ENCODE peak calls at places on chromosomes 7 and 10, in eight cellular contexts. One of them, this sample, is unnamed.

GRCh38 chr10:95363303-95363912 is 72.6 kb upstream of the PDLIM1 start:
- DNase-seq in CD4-positive, CD25-positive, alpha-beta regulatory T cell: peak; percentile 72
- DNase-seq in cardiac muscle cell: peak; percentile 77
- DNase-seq in epithelial cell of esophagus: peak; percentile 73
- DNase-seq in heart left ventricle: no peak
- DNase-seq in fibroblast of lung: peak; percentile 45
- DNase-seq in lower leg skin: peak; percentile 46
- DNase-seq in aorta: no peak
- DNase-seq in this sample: peak; percentile 67

GRCh38 chr7:27071622-27072390 is 24.0 kb downstream of the HOXA1 start:
- DNase-seq in CD4-positive, CD25-positive, alpha-beta regulatory T cell: no peak
- DNase-seq in lower leg skin: no peak
- DNase-seq in fibroblast of lung: no peak
- DNase-seq in heart left ventricle: no peak
- DNase-seq in cardiac muscle cell: no peak
- DNase-seq in epithelial cell of esophagus: no peak
- DNase-seq in aorta: no peak
- DNase-seq in this sample: no peak

GRCh38 chr7:47581821-47582747 is at the start of gene TNS3:
- DNase-seq in fibroblast of lung: no peak
- DNase-seq in lower leg skin: no peak
- DNase-seq in CD4-positive, CD25-positive, alpha-beta regulatory T cell: no peak
- DNase-seq in heart left ventricle: peak; percentile 79
- DNase-seq in aorta: peak; percentile 84
- DNase-seq in epithelial cell of esophagus: no peak
- DNase-seq in cardiac muscle cell: peak; percentile 68
- DNase-seq in this sample: no peak

GRCh38 chr10:104037261-104037951 is 48.3 kb downstream of the COL17A1 start:
- DNase-seq in aorta: no peak
- DNase-seq in epithelial cell of esophagus: no peak
- DNase-seq in CD4-positive, CD25-positive, alpha-beta regulatory T cell: no peak
- DNase-seq in heart left ventricle: no peak
- DNase-seq in fibroblast of lung: no peak
- DNase-seq in cardiac muscle cell: no peak
- DNase-seq in lower leg skin: no peak
- DNase-seq in this sample: no peak

GRCh38 chr10:103676058-103676785 is 179.2 kb downstream of the SH3PXD2A start:
- DNase-seq in heart left ventricle: no peak
- DNase-seq in fibroblast of lung: peak; percentile 63
- DNase-seq in epithelial cell of esophagus: peak; percentile 78
- DNase-seq in CD4-positive, CD25-positive, alpha-beta regulatory T cell: no peak
- DNase-seq in lower leg skin: peak; percentile 87
- DNase-seq in aorta: no peak
- DNase-seq in cardiac muscle cell: no peak
- DNase-seq in this sample: no peak

GRCh38 chr7:100038326-100038725 is 11.2 kb upstream of the ZSCAN21 start:
- DNase-seq in epithelial cell of esophagus: no peak
- DNase-seq in CD4-positive, CD25-positive, alpha-beta regulatory T cell: no peak
- DNase-seq in cardiac muscle cell: no peak
- DNase-seq in aorta: no peak
- DNase-seq in fibroblast of lung: no peak
- DNase-seq in lower leg skin: no peak
- DNase-seq in heart left ventricle: no peak
- DNase-seq in this sample: no peak

GRCh38 chr7:5197811-5198210 is 7.8 kb downstream of the WIPI2 start:
- DNase-seq in cardiac muscle cell: no peak
- DNase-seq in heart left ventricle: no peak
- DNase-seq in aorta: no peak
- DNase-seq in fibroblast of lung: no peak
- DNase-seq in CD4-positive, CD25-positive, alpha-beta regulatory T cell: no peak
- DNase-seq in lower leg skin: no peak
- DNase-seq in epithelial cell of esophagus: no peak
- DNase-seq in this sample: no peak

GRCh38 chr7:26664735-26665420 is 199.5 kb downstream of the SKAP2 start:
- DNase-seq in aorta: no peak
- DNase-seq in epithelial cell of esophagus: peak; percentile 43
- DNase-seq in fibroblast of lung: peak; percentile 6
- DNase-seq in heart left ventricle: no peak
- DNase-seq in cardiac muscle cell: no peak
- DNase-seq in lower leg skin: peak; percentile 21
- DNase-seq in CD4-positive, CD25-positive, alpha-beta regulatory T cell: peak; percentile 61
- DNase-seq in this sample: peak; percentile 57

GRCh38 chr7:23721456-23721855 is 11.4 kb downstream of the STK31 start:
- DNase-seq in fibroblast of lung: no peak
- DNase-seq in aorta: no peak
- DNase-seq in cardiac muscle cell: no peak
- DNase-seq in epithelial cell of esophagus: no peak
- DNase-seq in CD4-positive, CD25-positive, alpha-beta regulatory T cell: no peak
- DNase-seq in heart left ventricle: no peak
- DNase-seq in lower leg skin: no peak
- DNase-seq in this sample: no peak

GRCh38 chr10:106216085-106216484 is 948.4 kb downstream of the SORCS1 start:
- DNase-seq in lower leg skin: no peak
- DNase-seq in fibroblast of lung: no peak
- DNase-seq in cardiac muscle cell: no peak
- DNase-seq in epithelial cell of esophagus: no peak
- DNase-seq in heart left ventricle: no peak
- DNase-seq in CD4-positive, CD25-positive, alpha-beta regulatory T cell: no peak
- DNase-seq in aorta: no peak
- DNase-seq in this sample: no peak

GRCh38 chr7:11831383-11831726 is 643 bp downstream of the THSD7A start:
- DNase-seq in CD4-positive, CD25-positive, alpha-beta regulatory T cell: no peak
- DNase-seq in aorta: no peak
- DNase-seq in lower leg skin: no peak
- DNase-seq in fibroblast of lung: no peak
- DNase-seq in cardiac muscle cell: no peak
- DNase-seq in epithelial cell of esophagus: no peak
- DNase-seq in heart left ventricle: no peak
- DNase-seq in this sample: no peak

GRCh38 chr7:75966209-75966961 is 28.0 kb downstream of the TMEM120A start:
- DNase-seq in fibroblast of lung: peak; percentile 62
- DNase-seq in heart left ventricle: no peak
- DNase-seq in epithelial cell of esophagus: no peak
- DNase-seq in lower leg skin: peak; percentile 62
- DNase-seq in cardiac muscle cell: no peak
- DNase-seq in CD4-positive, CD25-positive, alpha-beta regulatory T cell: no peak
- DNase-seq in aorta: peak; percentile 87
- DNase-seq in this sample: no peak

GRCh38 chr7:135527025-135527424 is 17.1 kb upstream of the CNOT4 start:
- DNase-seq in heart left ventricle: no peak
- DNase-seq in aorta: no peak
- DNase-seq in epithelial cell of esophagus: no peak
- DNase-seq in cardiac muscle cell: no peak
- DNase-seq in CD4-positive, CD25-positive, alpha-beta regulatory T cell: no peak
- DNase-seq in fibroblast of lung: no peak
- DNase-seq in lower leg skin: no peak
- DNase-seq in this sample: no peak

GRCh38 chr10:126092806-126093205 is 196.4 kb downstream of the FANK1 start:
- DNase-seq in aorta: no peak
- DNase-seq in lower leg skin: no peak
- DNase-seq in fibroblast of lung: peak; percentile 92
- DNase-seq in CD4-positive, CD25-positive, alpha-beta regulatory T cell: no peak
- DNase-seq in epithelial cell of esophagus: no peak
- DNase-seq in heart left ventricle: no peak
- DNase-seq in cardiac muscle cell: no peak
- DNase-seq in this sample: no peak

GRCh38 chr10:132112611-132113010 is 46.9 kb downstream of the JAKMIP3 start:
- DNase-seq in aorta: no peak
- DNase-seq in heart left ventricle: no peak
- DNase-seq in lower leg skin: no peak
- DNase-seq in fibroblast of lung: no peak
- DNase-seq in CD4-positive, CD25-positive, alpha-beta regulatory T cell: no peak
- DNase-seq in cardiac muscle cell: no peak
- DNase-seq in epithelial cell of esophagus: no peak
- DNase-seq in this sample: no peak

GRCh38 chr10:100790761-100791208 is 45.4 kb downstream of the PAX2 start:
- DNase-seq in fibroblast of lung: no peak
- DNase-seq in epithelial cell of esophagus: no peak
- DNase-seq in heart left ventricle: no peak
- DNase-seq in aorta: no peak
- DNase-seq in cardiac muscle cell: peak; percentile 48
- DNase-seq in CD4-positive, CD25-positive, alpha-beta regulatory T cell: no peak
- DNase-seq in lower leg skin: no peak
- DNase-seq in this sample: no peak

GRCh38 chr10:86182150-86182549 is 184.4 kb downstream of the GRID1 start:
- DNase-seq in lower leg skin: no peak
- DNase-seq in fibroblast of lung: no peak
- DNase-seq in aorta: peak; percentile 20
- DNase-seq in cardiac muscle cell: no peak
- DNase-seq in CD4-positive, CD25-positive, alpha-beta regulatory T cell: no peak
- DNase-seq in heart left ventricle: no peak
- DNase-seq in epithelial cell of esophagus: no peak
- DNase-seq in this sample: no peak

GRCh38 chr7:152574892-152575511 is 100.9 kb downstream of the XRCC2 start:
- DNase-seq in lower leg skin: no peak
- DNase-seq in aorta: no peak
- DNase-seq in heart left ventricle: no peak
- DNase-seq in cardiac muscle cell: no peak
- DNase-seq in fibroblast of lung: no peak
- DNase-seq in CD4-positive, CD25-positive, alpha-beta regulatory T cell: no peak
- DNase-seq in epithelial cell of esophagus: no peak
- DNase-seq in this sample: no peak

GRCh38 chr7:128005117-128005516 is 26.1 kb downstream of the LRRC4 start:
- DNase-seq in CD4-positive, CD25-positive, alpha-beta regulatory T cell: no peak
- DNase-seq in aorta: no peak
- DNase-seq in fibroblast of lung: no peak
- DNase-seq in epithelial cell of esophagus: no peak
- DNase-seq in heart left ventricle: no peak
- DNase-seq in lower leg skin: no peak
- DNase-seq in cardiac muscle cell: no peak
- DNase-seq in this sample: no peak

GRCh38 chr10:58280485-58280884 is 11.5 kb downstream of the CISD1 start:
- DNase-seq in aorta: no peak
- DNase-seq in fibroblast of lung: peak; percentile 47
- DNase-seq in heart left ventricle: no peak
- DNase-seq in cardiac muscle cell: no peak
- DNase-seq in CD4-positive, CD25-positive, alpha-beta regulatory T cell: no peak
- DNase-seq in epithelial cell of esophagus: no peak
- DNase-seq in lower leg skin: no peak
- DNase-seq in this sample: no peak

GRCh38 chr10:118373786-118374185 is 31.7 kb upstream of the FAM204A start:
- DNase-seq in epithelial cell of esophagus: peak; percentile 56
- DNase-seq in cardiac muscle cell: no peak
- DNase-seq in lower leg skin: no peak
- DNase-seq in heart left ventricle: no peak
- DNase-seq in aorta: no peak
- DNase-seq in CD4-positive, CD25-positive, alpha-beta regulatory T cell: no peak
- DNase-seq in fibroblast of lung: peak; percentile 91
- DNase-seq in this sample: no peak

GRCh38 chr7:94313926-94314325 is 80.8 kb upstream of the COL1A2 start:
- DNase-seq in cardiac muscle cell: no peak
- DNase-seq in epithelial cell of esophagus: no peak
- DNase-seq in heart left ventricle: no peak
- DNase-seq in fibroblast of lung: peak; percentile 88
- DNase-seq in lower leg skin: no peak
- DNase-seq in CD4-positive, CD25-positive, alpha-beta regulatory T cell: no peak
- DNase-seq in aorta: no peak
- DNase-seq in this sample: no peak

GRCh38 chr7:148242271-148242801 is 348.2 kb upstream of the C7orf33 start:
- DNase-seq in cardiac muscle cell: peak; percentile 74
- DNase-seq in CD4-positive, CD25-positive, alpha-beta regulatory T cell: peak; percentile 36
- DNase-seq in aorta: no peak
- DNase-seq in epithelial cell of esophagus: peak; percentile 76
- DNase-seq in lower leg skin: peak; percentile 26
- DNase-seq in fibroblast of lung: peak; percentile 5
- DNase-seq in heart left ventricle: no peak
- DNase-seq in this sample: peak; percentile 26

GRCh38 chr7:51318886-51319579 is 2.4 kb upstream of the COBL start:
- DNase-seq in cardiac muscle cell: no peak
- DNase-seq in fibroblast of lung: no peak
- DNase-seq in aorta: no peak
- DNase-seq in heart left ventricle: no peak
- DNase-seq in CD4-positive, CD25-positive, alpha-beta regulatory T cell: no peak
- DNase-seq in epithelial cell of esophagus: no peak
- DNase-seq in lower leg skin: no peak
- DNase-seq in this sample: no peak
- H3K4me3 ChIP-seq in cardiac muscle cell: no peak overlapping the region
- H3K4me3 ChIP-seq in fibroblast of lung: no peak overlapping the region
- H3K4me3 ChIP-seq in aorta: no peak overlapping the region
- H3K4me3 ChIP-seq in heart left ventricle: no peak overlapping the region
- H3K4me3 ChIP-seq in CD4-positive, CD25-positive, alpha-beta regulatory T cell: no peak overlapping the region
- H3K4me3 ChIP-seq in epithelial cell of esophagus: no peak overlapping the region
- H3K4me3 ChIP-seq in lower leg skin: no peak overlapping the region
- H3K4me3 ChIP-seq in this sample: no peak overlapping the region

GRCh38 chr7:28707291-28707690 is 250.8 kb downstream of the TRIL start:
- DNase-seq in CD4-positive, CD25-positive, alpha-beta regulatory T cell: no peak
- DNase-seq in cardiac muscle cell: no peak
- DNase-seq in lower leg skin: no peak
- DNase-seq in aorta: no peak
- DNase-seq in fibroblast of lung: no peak
- DNase-seq in epithelial cell of esophagus: no peak
- DNase-seq in heart left ventricle: no peak
- DNase-seq in this sample: no peak

GRCh38 chr7:28708458-28708951 is 249.6 kb downstream of the TRIL start:
- DNase-seq in CD4-positive, CD25-positive, alpha-beta regulatory T cell: no peak
- DNase-seq in epithelial cell of esophagus: no peak
- DNase-seq in lower leg skin: no peak
- DNase-seq in fibroblast of lung: peak; percentile 66
- DNase-seq in aorta: no peak
- DNase-seq in cardiac muscle cell: peak; percentile 34
- DNase-seq in heart left ventricle: no peak
- DNase-seq in this sample: no peak

GRCh38 chr7:28706607-28707006 is 251.5 kb downstream of the TRIL start:
- DNase-seq in aorta: no peak
- DNase-seq in CD4-positive, CD25-positive, alpha-beta regulatory T cell: no peak
- DNase-seq in heart left ventricle: no peak
- DNase-seq in lower leg skin: no peak
- DNase-seq in fibroblast of lung: no peak
- DNase-seq in epithelial cell of esophagus: peak; percentile 55
- DNase-seq in cardiac muscle cell: no peak
- DNase-seq in this sample: no peak

GRCh38 chr7:28709756-28710155 is 248.4 kb downstream of the TRIL start:
- DNase-seq in CD4-positive, CD25-positive, alpha-beta regulatory T cell: no peak
- DNase-seq in aorta: no peak
- DNase-seq in cardiac muscle cell: no peak
- DNase-seq in epithelial cell of esophagus: no peak
- DNase-seq in fibroblast of lung: no peak
- DNase-seq in lower leg skin: no peak
- DNase-seq in heart left ventricle: no peak
- DNase-seq in this sample: no peak

GRCh38 chr7:28708033-28708451 is 250.1 kb downstream of the TRIL start:
- DNase-seq in fibroblast of lung: peak; percentile 88
- DNase-seq in lower leg skin: no peak
- DNase-seq in heart left ventricle: no peak
- DNase-seq in aorta: no peak
- DNase-seq in cardiac muscle cell: no peak
- DNase-seq in CD4-positive, CD25-positive, alpha-beta regulatory T cell: no peak
- DNase-seq in epithelial cell of esophagus: no peak
- DNase-seq in this sample: no peak
- H3K4me3 ChIP-seq in fibroblast of lung: no peak overlapping the region
- H3K4me3 ChIP-seq in lower leg skin: no peak overlapping the region
- H3K4me3 ChIP-seq in heart left ventricle: no peak overlapping the region
- H3K4me3 ChIP-seq in aorta: no peak overlapping the region
- H3K4me3 ChIP-seq in cardiac muscle cell: no peak overlapping the region
- H3K4me3 ChIP-seq in CD4-positive, CD25-positive, alpha-beta regulatory T cell: no peak overlapping the region
- H3K4me3 ChIP-seq in epithelial cell of esophagus: no peak overlapping the region
- H3K4me3 ChIP-seq in this sample: no peak overlapping the region

GRCh38 chr10:66252986-66253385 is 672.9 kb upstream of the LRRTM3 start:
- DNase-seq in heart left ventricle: no peak
- DNase-seq in lower leg skin: no peak
- DNase-seq in CD4-positive, CD25-positive, alpha-beta regulatory T cell: no peak
- DNase-seq in cardiac muscle cell: no peak
- DNase-seq in epithelial cell of esophagus: no peak
- DNase-seq in aorta: no peak
- DNase-seq in fibroblast of lung: no peak
- DNase-seq in this sample: no peak
- H3K4me3 ChIP-seq in heart left ventricle: no peak overlapping the region
- H3K4me3 ChIP-seq in lower leg skin: no peak overlapping the region
- H3K4me3 ChIP-seq in CD4-positive, CD25-positive, alpha-beta regulatory T cell: no peak overlapping the region
- H3K4me3 ChIP-seq in cardiac muscle cell: no peak overlapping the region
- H3K4me3 ChIP-seq in epithelial cell of esophagus: no peak overlapping the region
- H3K4me3 ChIP-seq in aorta: no peak overlapping the region
- H3K4me3 ChIP-seq in fibroblast of lung: no peak overlapping the region
- H3K4me3 ChIP-seq in this sample: no peak overlapping the region

GRCh38 chr7:155213955-155214327 is 83.7 kb upstream of the INSIG1 start:
- DNase-seq in cardiac muscle cell: no peak
- DNase-seq in CD4-positive, CD25-positive, alpha-beta regulatory T cell: no peak
- DNase-seq in heart left ventricle: no peak
- DNase-seq in epithelial cell of esophagus: no peak
- DNase-seq in aorta: peak; percentile 46
- DNase-seq in lower leg skin: no peak
- DNase-seq in fibroblast of lung: no peak
- DNase-seq in this sample: no peak
- H3K4me3 ChIP-seq in cardiac muscle cell: no peak overlapping the region
- H3K4me3 ChIP-seq in CD4-positive, CD25-positive, alpha-beta regulatory T cell: no peak overlapping the region
- H3K4me3 ChIP-seq in heart left ventricle: no peak overlapping the region
- H3K4me3 ChIP-seq in epithelial cell of esophagus: no peak overlapping the region
- H3K4me3 ChIP-seq in aorta: no peak overlapping the region
- H3K4me3 ChIP-seq in lower leg skin: peak overlapping the region; percentile 6
- H3K4me3 ChIP-seq in fibroblast of lung: no peak overlapping the region
- H3K4me3 ChIP-seq in this sample: no peak overlapping the region